ENCODE peak calls at places on chromosomes 16 and 17, in five cellular contexts. V is psoas muscle, K is Peyer's patch, D is heart right ventricle, L is Calu3. A is an unnamed sample.

GRCh38 chr16:66442502-66443268 is 15.6 kb downstream of the BEAN1 start:
- DNase-seq in V (no peak), K (no peak), D (no peak), L (no peak), A (no peak)

GRCh38 chr17:43832168-43832975 is 574 bp downstream of the MPP3 start:
- DNase-seq in V (peak; percentile 62), K (no peak), D (peak; percentile 71), L (peak; percentile 71), A (no peak)

GRCh38 chr17:74008196-74008595 is 195.3 kb upstream of the RPL38 start:
- DNase-seq in V (no peak), K (no peak), D (no peak), L (peak; percentile 20), A (peak; percentile 49)

GRCh38 chr16:56983211-56983751 is 6.1 kb upstream of the NLRC5 start:
- DNase-seq in V (no peak), K (no peak), D (no peak), L (peak; percentile 25), A (peak; percentile 58)

GRCh38 chr17:41914358-41914766 is 4.4 kb downstream of the ACLY start:
- DNase-seq in V (no peak), K (no peak), D (no peak), L (no peak), A (no peak)

GRCh38 chr17:66476014-66476413 is 173.6 kb downstream of the PRKCA start:
- DNase-seq in V (no peak), K (no peak), D (no peak), L (no peak), A (no peak)

GRCh38 chr17:67095803-67096202 is 51.4 kb downstream of the CACNG1 start:
- DNase-seq in V (no peak), K (no peak), D (no peak), L (no peak), A (no peak)

GRCh38 chr17:28338056-28338768 is 2.7 kb downstream of the TNFAIP1 start:
- DNase-seq in V (no peak), K (no peak), D (no peak), L (no peak), A (no peak)

GRCh38 chr16:49250689-49251088 is 30.9 kb downstream of the CBLN1 start:
- DNase-seq in V (no peak), K (no peak), D (no peak), L (no peak), A (no peak)

GRCh38 chr17:50482516-50482915 is 3.9 kb downstream of the RSAD1 start:
- DNase-seq in V (peak; percentile 97), K (peak; percentile 70), D (peak; percentile 92), L (peak; percentile 99), A (no peak)

GRCh38 chr16:84928679-84929420 is 82.5 kb downstream of the ZDHHC7 start:
- DNase-seq in V (peak; percentile 87), K (no peak), D (peak; percentile 78), L (no peak), A (no peak)

GRCh38 chr17:57578608-57578990 is 166.5 kb downstream of the CCDC182 start:
- DNase-seq in V (no peak), K (no peak), D (no peak), L (no peak), A (no peak)

GRCh38 chr16:68128577-68129305 is 43.6 kb downstream of the NFATC3 start:
- DNase-seq in V (no peak), K (no peak), D (no peak), L (no peak), A (no peak)

GRCh38 chr16:19874816-19875546 is 9.7 kb downstream of the GPRC5B start:
- DNase-seq in V (no peak), K (no peak), D (no peak), L (no peak), A (no peak)

GRCh38 chr16:7513429-7513828 is 180.8 kb downstream of the RBFOX1 start:
- DNase-seq in V (no peak), K (no peak), D (no peak), L (no peak), A (no peak)

GRCh38 chr16:11916524-11917285 is 949 bp upstream of the GSPT1 start:
- DNase-seq in V (no peak), K (no peak), D (no peak), L (peak; percentile 65), A (no peak)

GRCh38 chr17:72671034-72671433 is 421.5 kb downstream of the SLC39A11 start:
- DNase-seq in V (no peak), K (no peak), D (no peak), L (no peak), A (no peak)

GRCh38 chr16:67163164-67163902 is 1.2 kb upstream of the HSF4 start:
- DNase-seq in V (peak; percentile 58), K (no peak), D (peak; percentile 72), L (no peak), A (no peak)

GRCh38 chr16:55510185-55510805 is 1.4 kb downstream of the LPCAT2 start:
- DNase-seq in V (no peak), K (no peak), D (no peak), L (no peak), A (no peak)

GRCh38 chr17:32992360-32993033 is 850 bp downstream of the SPACA3 start:
- DNase-seq in V (no peak), K (no peak), D (no peak), L (no peak), A (no peak)

GRCh38 chr16:48479955-48480354 is 94.7 kb upstream of the SIAH1 start:
- DNase-seq in V (no peak), K (no peak), D (no peak), L (no peak), A (no peak)

GRCh38 chr17:27533874-27534815 is 77.9 kb downstream of the KSR1 start:
- DNase-seq in V (no peak), K (no peak), D (no peak), L (no peak), A (no peak)

GRCh38 chr17:79165296-79165695 is 90.7 kb downstream of the ENGASE start:
- DNase-seq in V (no peak), K (no peak), D (no peak), L (no peak), A (no peak)

GRCh38 chr17:45101883-45102811 is 30.2 kb downstream of the PLCD3 start:
- DNase-seq in V (no peak), K (no peak), D (no peak), L (no peak), A (no peak)

GRCh38 chr16:8877894-8878522 is 4.1 kb upstream of the LITAFD start:
- DNase-seq in V (no peak), K (no peak), D (no peak), L (peak; percentile 47), A (no peak)

GRCh38 chr17:10125761-10126553 is 72.4 kb downstream of the GAS7 start:
- DNase-seq in V (no peak), K (no peak), D (no peak), L (no peak), A (no peak)

GRCh38 chr17:10123093-10123492 is 75.3 kb downstream of the GAS7 start:
- DNase-seq in V (no peak), K (no peak), D (no peak), L (no peak), A (no peak)

GRCh38 chr17:10130263-10130662 is 68.1 kb downstream of the GAS7 start:
- DNase-seq in V (no peak), K (no peak), D (no peak), L (no peak), A (no peak)

GRCh38 chr17:10127819-10128375 is 70.5 kb downstream of the GAS7 start:
- DNase-seq in V (peak; percentile 87), K (peak; percentile 27), D (peak; percentile 84), L (no peak), A (no peak)

DNA sequence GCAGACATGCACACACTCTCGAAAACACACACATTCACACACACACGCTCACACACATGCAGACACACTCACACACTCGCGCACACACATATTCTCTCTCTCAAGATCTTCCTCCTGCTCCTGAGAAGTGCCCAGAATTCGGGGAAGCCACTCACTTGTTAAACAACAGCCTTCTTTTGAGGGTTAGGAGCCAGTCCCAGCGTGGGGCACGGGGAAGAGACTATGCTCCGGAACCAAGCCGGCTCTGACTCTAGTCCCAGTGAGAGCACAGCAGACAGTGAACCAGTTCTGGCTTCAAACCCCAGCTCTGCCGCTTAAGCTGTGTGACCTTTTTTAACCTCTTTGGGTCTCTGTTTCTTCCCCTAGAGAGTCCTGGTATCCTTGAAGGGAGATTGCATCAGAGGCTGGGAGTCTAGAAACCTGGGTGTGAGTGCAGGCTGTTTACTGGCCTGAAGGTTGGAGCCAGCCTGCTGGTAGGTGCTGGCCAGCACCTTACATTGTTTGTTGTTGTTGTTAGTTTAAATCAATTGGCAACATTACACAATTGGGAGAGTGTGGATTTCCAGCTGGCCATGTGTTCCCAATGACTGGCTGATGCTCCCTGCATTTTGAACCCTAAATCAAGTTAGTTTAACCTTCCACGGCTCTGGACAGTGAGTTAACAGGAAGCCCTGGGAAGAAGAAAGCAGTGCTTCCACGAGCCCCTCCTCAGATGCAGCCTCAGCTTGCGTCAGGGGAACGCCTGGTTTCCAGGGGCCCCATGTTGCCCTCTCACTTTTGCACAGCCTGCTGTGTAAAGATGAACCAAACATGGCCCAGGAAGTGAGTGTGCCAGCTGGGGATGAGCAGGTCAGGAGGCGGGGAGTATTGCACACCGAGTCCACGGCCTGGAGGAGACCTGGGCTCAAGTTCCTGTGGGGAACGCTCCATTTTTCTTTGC is 71.6 kb downstream of the GAS7 start:
- DNase-seq in V (peak; percentile 35), K (no peak), D (no peak), L (no peak), A (no peak)
- TF ChIP-seq CTCF in V (no peak), K (no peak), D (no peak), L (no peak), A (no peak)

DNA sequence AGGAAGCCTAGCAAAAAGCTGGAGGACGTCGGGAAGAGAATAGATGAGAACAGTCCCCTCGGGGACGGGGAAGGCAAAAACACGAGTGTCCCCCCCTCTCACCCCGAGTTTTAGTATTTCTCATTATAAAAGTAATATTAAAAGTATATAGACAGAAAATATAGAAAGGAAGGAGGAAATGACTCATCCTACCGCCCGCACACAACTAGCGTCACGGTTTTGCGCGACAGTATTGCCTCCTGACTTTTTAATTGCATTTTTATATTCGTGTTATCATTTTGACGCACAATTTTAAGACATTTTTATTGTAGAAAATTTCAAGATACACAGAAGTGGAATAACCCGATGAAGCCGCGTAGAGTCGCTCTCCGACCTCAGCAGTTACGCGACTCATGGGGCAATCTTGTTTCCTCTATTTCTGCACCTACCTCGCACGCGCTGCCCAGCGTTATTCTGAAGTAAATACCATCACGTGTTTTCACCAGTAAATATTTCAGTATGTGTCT is 652 bp upstream of the SLC25A19 start:
- DNase-seq in V (peak; percentile 44), K (peak; percentile 78), D (peak; percentile 39), L (peak; percentile 31), A (no peak)
- TF ChIP-seq CTCF in V (no peak), K (peak; percentile 27), D (peak; percentile 25), L (no peak), A (no peak)

DNA sequence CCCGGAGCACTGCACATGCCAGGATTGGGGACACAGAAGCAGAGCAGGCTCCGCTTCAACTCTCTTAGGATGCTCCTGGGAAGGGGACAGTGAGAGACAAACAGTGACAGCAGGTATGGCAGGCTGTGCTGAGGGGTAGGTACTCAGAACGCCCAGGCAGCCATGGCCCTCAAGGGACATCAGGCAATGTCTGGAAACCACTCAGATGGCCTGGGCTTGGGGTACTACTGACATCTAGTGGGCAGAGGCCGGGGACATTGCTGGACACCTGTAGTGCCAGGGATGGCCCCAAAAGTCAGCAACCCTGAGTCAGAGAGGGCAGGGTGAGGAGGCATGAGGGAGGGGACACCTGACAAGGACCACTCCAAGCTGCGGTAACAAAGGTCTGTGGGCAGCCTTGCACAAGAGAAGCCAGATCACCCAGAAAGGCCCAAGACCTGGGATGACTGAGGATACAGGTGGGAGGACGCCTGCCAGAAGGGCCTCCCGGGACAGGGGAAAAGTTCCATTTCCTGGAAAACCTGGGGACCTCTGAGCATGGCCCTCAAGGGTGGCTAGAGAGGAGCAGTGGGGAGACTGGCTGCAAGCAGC is 21.2 kb downstream of the PEMT start:
- DNase-seq in V (peak; percentile 53), K (no peak), D (peak; percentile 57), L (peak; percentile 61), A (no peak)
- TF ChIP-seq CTCF in V (peak; percentile 63), K (no peak), D (peak; percentile 47), L (peak; percentile 63), A (peak; percentile 75)

GRCh38 chr16:73047536-73048291 is at the start of gene ZFHX3:
- DNase-seq in V (peak; percentile 81), K (peak; percentile 49), D (peak; percentile 76), L (peak; percentile 71), A (no peak)
- TF ChIP-seq CTCF in V (no peak), K (no peak), D (no peak), L (no peak), A (peak; percentile 64)